ENCODE peak calls at places on chromosomes 2 and 18, in seven cellular contexts. K is fibroblast of lung, N is thyroid gland, R is A673, V is fibroblast of the aortic adventitia, Y is K562, J is astrocyte of the spinal cord. B is an unnamed sample.

GRCh38 chr2:126655066-126655465 is 892 bp upstream of the GYPC start:
- DNase-seq in Y (peak; percentile 58), V (peak; percentile 16), J (no peak), R (no peak), N (no peak), K (no peak), B (no peak)

GRCh38 chr18:3652380-3653262 is 202.6 kb downstream of the TGIF1 start:
- DNase-seq in Y (peak; percentile 97), V (peak; percentile 99), N (no peak), J (peak; percentile 96), K (peak; percentile 99), R (peak; percentile 87), B (peak; percentile 93)

GRCh38 chr2:42545714-42546390 is 22.6 kb upstream of the MTA3 start:
- DNase-seq in V (no peak), K (no peak), J (no peak), Y (no peak), R (no peak), N (no peak), B (no peak)

GRCh38 chr18:43571078-43571689 is 293.9 kb upstream of the SYT4 start:
- DNase-seq in K (peak; percentile 67), J (peak; percentile 72), V (peak; percentile 72), Y (peak; percentile 16), N (peak; percentile 30), R (peak; percentile 84), B (peak; percentile 84)

GRCh38 chr2:37887286-37887685 is 37.8 kb upstream of the RMDN2 start:
- DNase-seq in Y (no peak), V (no peak), R (no peak), N (no peak), J (no peak), K (no peak), B (no peak)

GRCh38 chr2:101114815-101115214 is 36.4 kb downstream of the TBC1D8 start:
- DNase-seq in V (no peak), N (no peak), R (no peak), J (no peak), Y (no peak), K (no peak), B (no peak)

GRCh38 chr2:207311316-207312005 is 145.7 kb upstream of the KLF7 start:
- DNase-seq in R (peak; percentile 19), Y (peak; percentile 56), V (peak; percentile 94), N (peak; percentile 17), K (peak; percentile 100), J (peak; percentile 95), B (peak; percentile 75)

GRCh38 chr2:8836979-8837794 is at the start of gene KIDINS220:
- DNase-seq in N (peak; percentile 73), K (peak; percentile 77), J (peak; percentile 87), V (peak; percentile 74), R (peak; percentile 88), Y (peak; percentile 98), B (peak; percentile 97)

GRCh38 chr2:233892793-233893192 is 24.4 kb upstream of the TRPM8 start:
- DNase-seq in J (no peak), R (no peak), V (no peak), Y (no peak), K (no peak), N (no peak), B (no peak)

GRCh38 chr2:230541934-230542380 is 126.0 kb downstream of the SP100 start:
- DNase-seq in N (no peak), K (no peak), R (no peak), J (peak; percentile 37), Y (no peak), V (no peak), B (peak; percentile 16)

GRCh38 chr2:47267389-47268086 is 112.4 kb upstream of the STPG4 start:
- DNase-seq in V (no peak), Y (no peak), K (no peak), J (peak; percentile 68), R (no peak), N (no peak), B (no peak)

GRCh38 chr2:61658841-61659780 is 121.0 kb upstream of the XPO1 start:
- DNase-seq in J (peak; percentile 47), N (no peak), R (peak; percentile 57), K (peak; percentile 65), V (peak; percentile 71), Y (peak; percentile 58), B (peak; percentile 82)

GRCh38 chr2:176583530-176584101 is 314.4 kb downstream of the MTX2 start:
- DNase-seq in J (peak; percentile 62), K (peak; percentile 2), Y (no peak), V (peak; percentile 19), N (no peak), R (peak; percentile 46), B (no peak)

GRCh38 chr2:111072220-111072871 is 48.4 kb upstream of the BCL2L11 start:
- DNase-seq in V (peak; percentile 84), K (peak; percentile 87), Y (no peak), J (peak; percentile 89), R (no peak), N (no peak), B (peak; percentile 85)

GRCh38 chr18:9890191-9890590 is 4.4 kb downstream of the TXNDC2 start:
- DNase-seq in V (no peak), Y (no peak), R (no peak), K (no peak), J (no peak), N (no peak), B (no peak)

GRCh38 chr18:24398515-24398914 is 891 bp upstream of the OSBPL1A start:
- DNase-seq in K (peak; percentile 29), J (peak; percentile 52), Y (no peak), N (peak; percentile 22), R (peak; percentile 35), V (peak; percentile 40), B (peak; percentile 50)
- H3K4me3 ChIP-seq in K (no peak overlapping the region), J (peak overlapping the region; percentile 73), Y (no peak overlapping the region), N (no peak overlapping the region), R (peak overlapping the region; percentile 71), V (no peak overlapping the region), B (peak overlapping the region; percentile 85)

DNA sequence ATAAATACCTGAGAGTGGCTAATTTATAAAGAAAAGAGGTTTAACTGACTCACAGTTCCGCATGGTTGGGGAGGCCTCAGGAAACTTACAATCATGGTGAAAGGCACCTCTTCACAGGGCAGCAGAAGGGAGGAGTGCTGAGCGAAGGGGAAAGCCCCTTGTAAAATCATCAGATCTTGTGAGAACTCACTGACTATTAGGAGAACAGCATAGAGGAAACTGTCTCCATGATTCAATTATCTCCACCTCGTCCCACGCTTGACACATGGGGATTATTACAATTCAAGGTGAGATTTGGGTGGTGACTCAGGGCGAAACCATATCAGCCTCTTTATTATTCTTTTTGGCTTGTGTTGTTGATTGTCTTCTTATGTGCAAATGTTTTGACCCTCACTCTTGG is 76.2 kb downstream of the WDR7 start:
- DNase-seq in V (no peak), Y (no peak), N (no peak), K (no peak), R (no peak), J (no peak), B (no peak)
- H3K4me3 ChIP-seq in V (no peak overlapping the region), Y (no peak overlapping the region), N (no peak overlapping the region), K (no peak overlapping the region), R (no peak overlapping the region), J (no peak overlapping the region), B (no peak overlapping the region)

GRCh38 chr2:166545473-166545872 is 51.4 kb upstream of the SCN7A start:
- DNase-seq in J (no peak), V (no peak), K (no peak), Y (no peak), R (no peak), N (no peak), B (no peak)

DNA sequence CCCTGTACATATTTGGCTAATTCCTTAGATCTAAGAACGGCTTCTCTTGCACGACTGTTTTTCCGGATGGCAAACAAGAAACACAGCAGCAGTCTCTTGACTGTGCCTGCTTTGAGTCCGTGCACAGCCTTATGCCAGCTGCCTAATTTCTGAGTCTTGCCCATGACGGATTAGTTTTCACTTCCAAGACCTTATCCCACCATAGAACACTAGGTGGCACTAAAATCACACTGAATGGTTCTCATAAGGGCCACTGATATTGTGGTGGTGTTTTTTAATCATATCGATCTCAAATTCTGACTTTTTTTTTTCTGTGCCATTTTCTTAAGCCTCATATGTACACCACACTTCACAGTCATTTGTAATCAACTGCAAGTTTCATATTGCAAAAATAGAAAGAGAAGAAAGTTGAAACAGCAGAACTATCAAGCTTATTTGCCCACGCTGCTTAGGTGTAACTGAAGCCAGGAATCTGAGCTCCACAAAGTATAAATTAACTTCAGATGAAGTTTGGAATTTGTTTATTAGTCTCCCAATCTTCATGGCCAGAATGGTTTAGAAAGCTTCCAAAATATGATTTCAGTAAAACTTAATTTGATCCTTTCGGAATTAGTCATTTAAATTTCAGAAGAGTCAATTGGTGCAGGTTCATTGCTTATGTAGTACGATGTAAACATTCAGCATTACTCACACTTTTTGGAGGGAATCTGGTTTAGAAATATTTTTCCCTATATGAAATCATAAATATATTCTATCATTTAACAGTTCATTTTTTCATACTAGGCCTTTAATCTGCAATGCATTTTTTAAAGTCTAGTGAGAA is 45.5 kb upstream of the SCN7A start:
- DNase-seq in Y (peak; percentile 46), K (peak; percentile 90), J (peak; percentile 74), V (peak; percentile 82), R (peak; percentile 84), N (no peak), B (peak; percentile 91)
- H3K4me3 ChIP-seq in Y (no peak overlapping the region), K (peak overlapping the region; percentile 47), J (no peak overlapping the region), V (no peak overlapping the region), R (no peak overlapping the region), N (no peak overlapping the region), B (no peak overlapping the region)

GRCh38 chr2:232634319-232635150 is 1.1 kb downstream of the EFHD1 start:
- DNase-seq in V (no peak), Y (no peak), N (peak; percentile 69), R (no peak), J (no peak), K (no peak), B (peak; percentile 19)

GRCh38 chr2:232632229-232632903 is 1.0 kb upstream of the EFHD1 start:
- DNase-seq in V (no peak), N (no peak), J (no peak), Y (no peak), R (no peak), K (no peak), B (no peak)

GRCh38 chr2:232632904-232633412 is 446 bp upstream of the EFHD1 start:
- DNase-seq in N (peak; percentile 42), V (no peak), J (peak; percentile 18), Y (no peak), K (peak; percentile 14), R (peak; percentile 41), B (peak; percentile 59)

GRCh38 chr2:232635820-232636219 is 2.4 kb downstream of the EFHD1 start:
- DNase-seq in K (no peak), N (no peak), R (no peak), V (no peak), J (no peak), Y (no peak), B (no peak)

DNA sequence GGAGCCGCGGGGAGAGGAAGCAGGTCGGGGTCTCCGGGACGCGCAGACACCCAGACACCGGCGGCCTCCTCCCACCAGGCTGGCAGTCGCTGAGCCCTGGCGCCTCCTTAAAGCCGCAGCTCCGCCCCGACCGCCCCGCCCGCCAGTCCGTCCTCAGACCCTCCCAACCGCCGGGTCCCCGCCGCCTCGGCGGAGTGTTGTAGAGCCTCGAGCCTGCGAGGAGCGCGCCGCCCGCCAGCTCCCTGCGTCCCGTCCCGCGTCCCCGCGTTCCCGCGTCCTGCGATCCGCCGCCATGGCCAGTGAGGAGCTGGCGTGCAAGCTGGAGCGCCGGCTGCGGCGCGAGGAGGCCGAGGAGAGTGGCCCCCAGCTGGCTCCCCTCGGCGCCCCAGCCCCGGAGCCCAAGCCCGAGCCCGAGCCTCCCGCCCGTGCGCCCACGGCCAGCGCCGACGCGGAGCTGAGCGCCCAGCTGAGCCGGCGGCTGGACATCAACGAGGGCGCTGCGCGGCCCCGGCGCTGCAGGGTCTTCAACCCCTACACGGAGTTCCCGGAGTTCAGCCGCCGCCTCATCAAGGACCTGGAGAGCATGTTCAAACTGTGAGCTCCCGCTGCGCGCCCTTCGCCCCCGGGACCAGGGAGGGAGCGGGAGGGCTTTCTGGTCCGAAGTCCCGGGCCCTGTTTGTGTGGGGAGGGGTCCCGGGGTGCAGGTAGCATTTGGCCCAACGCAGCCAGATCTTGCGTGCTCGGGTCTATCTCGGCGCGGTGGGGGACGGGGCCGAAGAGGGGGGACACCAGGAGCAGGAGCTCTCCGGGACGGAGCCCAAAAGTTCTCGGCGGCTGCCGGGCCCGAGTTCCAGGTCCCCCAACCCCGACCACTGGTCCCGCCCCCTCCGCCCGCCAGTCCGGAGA is at the start of gene EFHD1:
- DNase-seq in Y (peak; percentile 72), V (peak; percentile 13), N (peak; percentile 81), J (peak; percentile 61), R (peak; percentile 76), K (peak; percentile 43), B (peak; percentile 87)
- H3K4me3 ChIP-seq in Y (peak within 1 kb of the TSS; percentile 48), V (peak within 1 kb of the TSS; percentile 60), N (peak within 1 kb of the TSS; percentile 64), J (peak within 1 kb of the TSS; percentile 52), R (peak within 1 kb of the TSS; percentile 50), K (peak within 1 kb of the TSS; percentile 58), B (peak within 1 kb of the TSS; percentile 83)